ENCODE peak calls at places on chromosome X, in five cellular contexts. T is adrenal gland, C is left lung, A is left ventricle myocardium inferior, X is uterus. H is an unnamed sample.

GRCh38 chrX:136397001-136397400 is 90.7 kb upstream of the BRS3 start:
- DNase-seq in T (no peak), C (no peak), A (no peak), X (no peak), H (no peak)

GRCh38 chrX:109774136-109774535 is 41.1 kb upstream of the ACSL4 start:
- DNase-seq in T (no peak), C (no peak), A (no peak), X (no peak), H (no peak)

GRCh38 chrX:134747006-134747405 is 88.7 kb upstream of the PLAC1 start:
- DNase-seq in T (no peak), C (no peak), A (no peak), X (no peak), H (no peak)

GRCh38 chrX:101659601-101660063 is at the start of gene ARMCX2:
- DNase-seq in T (peak; percentile 50), C (peak; percentile 48), A (peak; percentile 54), X (peak; percentile 79), H (no peak)

GRCh38 chrX:129738466-129739308 is at the start of gene XPNPEP2:
- DNase-seq in T (no peak), C (no peak), A (peak; percentile 31), X (peak; percentile 41), H (no peak)

GRCh38 chrX:49912866-49913265 is 9.5 kb upstream of the CLCN5 start:
- DNase-seq in T (no peak), C (no peak), A (no peak), X (no peak), H (no peak)

GRCh38 chrX:74925210-74926088 is at the start of gene NEXMIF:
- DNase-seq in T (peak; percentile 29), C (no peak), A (peak; percentile 18), X (peak; percentile 17), H (no peak)

GRCh38 chrX:69396916-69397315 is 107.2 kb upstream of the NALF2 start:
- DNase-seq in T (no peak), C (no peak), A (no peak), X (no peak), H (no peak)

GRCh38 chrX:15616531-15616930 is 15.8 kb upstream of the ACE2 start:
- DNase-seq in T (peak; percentile 22), C (no peak), A (peak; percentile 25), X (no peak), H (no peak)

GRCh38 chrX:41010188-41010846 is 74.9 kb upstream of the USP9X start:
- DNase-seq in T (peak; percentile 92), C (peak; percentile 77), A (peak; percentile 73), X (peak; percentile 82), H (peak; percentile 52)

GRCh38 chrX:148380107-148380506 is 120.3 kb upstream of the AFF2 start:
- DNase-seq in T (no peak), C (no peak), A (no peak), X (no peak), H (no peak)

GRCh38 chrX:41377624-41378023 is 43.7 kb downstream of the DDX3X start:
- DNase-seq in T (no peak), C (no peak), A (no peak), X (no peak), H (no peak)

GRCh38 chrX:54230440-54231148 is 47.5 kb upstream of the FAM120C start:
- DNase-seq in T (no peak), C (no peak), A (no peak), X (no peak), H (no peak)

GRCh38 chrX:149129767-149130166 is 375.3 kb downstream of the IDS start:
- DNase-seq in T (no peak), C (no peak), A (no peak), X (no peak), H (no peak)

GRCh38 chrX:34401411-34401810 is 255.7 kb downstream of the TMEM47 start:
- DNase-seq in T (no peak), C (no peak), A (no peak), X (no peak), H (no peak)

GRCh38 chrX:8741981-8742380 is 10.0 kb upstream of the ANOS1 start:
- DNase-seq in T (no peak), C (no peak), A (no peak), X (no peak), H (no peak)

GRCh38 chrX:91414710-91415109 is 19.9 kb upstream of the PABPC5 start:
- DNase-seq in T (peak; percentile 53), C (no peak), A (no peak), X (no peak), H (no peak)

GRCh38 chrX:41499195-41499594 is 52.1 kb downstream of the NYX start:
- DNase-seq in T (no peak), C (no peak), A (no peak), X (no peak), H (no peak)

GRCh38 chrX:53256446-53257041 is 24.8 kb downstream of the IQSEC2 start:
- DNase-seq in T (no peak), C (no peak), A (no peak), X (no peak), H (no peak)

GRCh38 chrX:68440940-68441339 is 7.6 kb upstream of the OPHN1 start:
- DNase-seq in T (peak; percentile 73), C (peak; percentile 45), A (peak; percentile 56), X (peak; percentile 86), H (no peak)

GRCh38 chrX:123424546-123424945 is 240.5 kb downstream of the GRIA3 start:
- DNase-seq in T (no peak), C (no peak), A (no peak), X (no peak), H (no peak)

GRCh38 chrX:133448512-133449076 is 33.3 kb upstream of the GPC4 start:
- DNase-seq in T (no peak), C (no peak), A (no peak), X (no peak), H (no peak)

GRCh38 chrX:7925867-7926472 is 1.2 kb downstream of the PNPLA4 start:
- DNase-seq in T (peak; percentile 56), C (peak; percentile 44), A (peak; percentile 28), X (peak; percentile 20), H (peak; percentile 53)

GRCh38 chrX:2228466-2228865 is 272.3 kb downstream of the DHRSX start:
- DNase-seq in T (no peak), C (no peak), A (no peak), X (no peak), H (no peak)

GRCh38 chrX:150364347-150365050 is 1.4 kb downstream of the MAMLD1 start:
- DNase-seq in T (peak; percentile 34), C (no peak), A (peak; percentile 16), X (no peak), H (no peak)

GRCh38 chrX:11899091-11899490 is 141.1 kb downstream of the MSL3 start:
- DNase-seq in T (no peak), C (no peak), A (no peak), X (no peak), H (no peak)

GRCh38 chrX:115356369-115356768 is 66.9 kb downstream of the LUZP4 start:
- DNase-seq in T (no peak), C (no peak), A (no peak), X (no peak), H (no peak)
- TF ChIP-seq CTCF in T (no peak), C (no peak), A (no peak), X (no peak), H (no peak)

DNA sequence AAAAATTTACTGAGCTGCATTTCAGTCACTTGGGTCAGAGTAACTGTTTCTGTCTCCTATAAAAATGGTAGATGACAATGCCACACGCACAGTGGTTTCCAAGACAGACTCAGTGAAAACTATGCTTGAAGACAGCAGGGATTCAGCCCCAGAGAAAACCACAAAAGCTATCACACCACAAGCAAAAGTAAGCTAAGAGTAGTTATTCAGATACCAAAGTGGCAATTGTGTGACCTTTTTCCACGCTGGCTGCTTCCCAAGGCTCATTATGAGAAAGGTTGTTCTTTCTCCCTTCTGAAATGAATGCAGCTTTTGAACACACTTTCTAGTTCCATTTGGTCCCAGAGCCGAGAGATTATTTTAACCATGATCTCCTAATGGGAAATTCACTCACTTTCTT is 46.4 kb upstream of the GPM6B start:
- DNase-seq in T (no peak), C (no peak), A (no peak), X (no peak), H (no peak)
- H3K27ac ChIP-seq in T (no peak overlapping the region), C (no peak overlapping the region), A (no peak overlapping the region), X (no peak overlapping the region), H (no peak overlapping the region)

GRCh38 chrX:152817082-152817744 is 13.3 kb downstream of the CETN2 start:
- DNase-seq in T (peak; percentile 37), C (no peak), A (no peak), X (no peak), H (no peak)
- TF ChIP-seq CTCF in T (peak; percentile 13), C (no peak), A (peak; percentile 53), X (peak; percentile 4), H (no peak)

DNA sequence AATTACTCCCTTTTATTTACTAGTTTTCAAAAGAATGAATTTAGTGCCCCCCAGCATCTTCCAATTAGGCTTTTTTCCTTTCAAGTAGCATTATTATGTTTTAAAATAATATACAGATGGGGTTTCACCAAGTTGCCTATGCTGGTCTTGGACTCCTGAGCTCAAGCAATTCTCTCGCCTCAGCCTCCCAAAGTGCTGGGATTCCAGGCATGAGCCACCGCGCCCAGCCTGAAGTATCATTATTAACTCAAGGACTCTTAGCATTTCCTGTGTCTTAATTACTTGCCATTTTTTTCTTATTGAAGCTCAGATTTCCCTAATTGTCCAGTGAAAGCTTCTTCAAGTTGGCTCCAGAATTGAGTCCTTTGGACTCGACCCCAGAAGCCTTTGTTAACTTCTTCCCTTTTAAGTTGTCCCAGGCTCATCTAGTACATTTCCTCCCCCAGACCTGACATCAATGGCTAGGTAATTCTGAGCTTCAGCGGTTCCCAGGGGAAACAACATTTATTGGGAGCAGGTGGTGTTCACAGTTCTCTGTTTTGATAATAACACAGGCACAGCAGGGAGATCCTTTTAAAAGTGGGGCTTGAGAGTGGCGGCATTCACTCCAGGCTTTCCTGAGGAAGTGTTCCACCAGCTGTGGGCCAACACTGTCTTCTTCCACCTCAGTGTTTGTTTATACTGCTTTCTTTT is 10.0 kb downstream of the SAT1 start:
- DNase-seq in T (no peak), C (no peak), A (no peak), X (no peak), H (no peak)
- H3K27ac ChIP-seq in T (no peak overlapping the region), C (peak overlapping the region; percentile 13), A (no peak overlapping the region), X (peak overlapping the region; percentile 19), H (no peak overlapping the region)

GRCh38 chrX:118179161-118179560 is 62.6 kb upstream of the KLHL13 start:
- DNase-seq in T (no peak), C (no peak), A (no peak), X (no peak), H (no peak)

GRCh38 chrX:118179718-118180117 is 63.1 kb upstream of the KLHL13 start:
- DNase-seq in T (no peak), C (no peak), A (no peak), X (no peak), H (no peak)

GRCh38 chrX:118181030-118181429 is 64.4 kb upstream of the KLHL13 start:
- DNase-seq in T (peak; percentile 25), C (no peak), A (no peak), X (no peak), H (no peak)

GRCh38 chrX:118182050-118182449 is 65.4 kb upstream of the KLHL13 start:
- DNase-seq in T (no peak), C (no peak), A (no peak), X (no peak), H (no peak)

GRCh38 chrX:118183606-118184005 is 67.0 kb upstream of the KLHL13 start:
- DNase-seq in T (no peak), C (no peak), A (no peak), X (no peak), H (no peak)
- TF ChIP-seq CTCF in T (no peak), C (no peak), A (no peak), X (no peak), H (no peak)

H was measured in CD4-positive, alpha-beta T cell.